ENCODE peak calls at places on chromosomes 11 and 22, in five cellular contexts. N is tibial nerve, O is mesenteric fat pad, B is fibroblast of the aortic adventitia, A is HCEC 1CT. Z is an unnamed sample.

GRCh38 chr11:102934735-102935134 is 20.8 kb downstream of the MMP13 start:
- DNase-seq in N (no peak), O (no peak), B (no peak), A (no peak), Z (no peak)

GRCh38 chr22:32617271-32617670 is 142.7 kb downstream of the FBXO7 start:
- DNase-seq in B (peak; percentile 54), A (no peak), O (no peak), N (no peak), Z (no peak)

GRCh38 chr11:1201395-1202153 is 21.3 kb upstream of the MUC5B start:
- DNase-seq in B (peak; percentile 0), A (no peak), O (no peak), N (no peak), Z (no peak)

GRCh38 chr11:128420943-128421342 is 166.4 kb downstream of the ETS1 start:
- DNase-seq in N (no peak), A (peak; percentile 77), O (no peak), B (peak; percentile 95), Z (no peak)

GRCh38 chr11:32870676-32871075 is 21.9 kb upstream of the QSER1 start:
- DNase-seq in O (no peak), N (no peak), B (no peak), A (no peak), Z (no peak)

GRCh38 chr11:82864268-82864667 is 36.0 kb downstream of the PRCP start:
- DNase-seq in O (no peak), A (peak; percentile 84), B (peak; percentile 60), N (peak; percentile 53), Z (no peak)

GRCh38 chr11:57885298-57886035 is 123.9 kb downstream of the CTNND1 start:
- DNase-seq in N (no peak), B (peak; percentile 20), O (no peak), A (no peak), Z (no peak)

GRCh38 chr11:45665933-45666647 is 668 bp upstream of the CHST1 start:
- DNase-seq in N (no peak), A (no peak), O (no peak), B (no peak), Z (no peak)

GRCh38 chr11:124762077-124762623 is at the start of gene ESAM:
- DNase-seq in N (no peak), A (no peak), O (no peak), B (no peak), Z (no peak)

GRCh38 chr11:37306563-37306962 is 708.5 kb upstream of the RAG2 start:
- DNase-seq in O (no peak), A (no peak), B (no peak), N (no peak), Z (no peak)

GRCh38 chr11:61654397-61654829 is 25.8 kb upstream of the DAGLA start:
- DNase-seq in B (no peak), N (peak; percentile 25), A (no peak), O (no peak), Z (no peak)

GRCh38 chr11:115759622-115760527 is 255.7 kb upstream of the CADM1 start:
- DNase-seq in N (no peak), B (no peak), A (no peak), O (no peak), Z (no peak)

GRCh38 chr11:104665631-104666030 is 232.6 kb downstream of the CASP12 start:
- DNase-seq in A (peak; percentile 59), B (peak; percentile 55), N (no peak), O (no peak), Z (no peak)

GRCh38 chr11:112497826-112498225 is 237.2 kb upstream of the PLET1 start:
- DNase-seq in A (no peak), O (no peak), B (no peak), N (no peak), Z (no peak)